ENCODE peak calls at places on chromosomes 1 and 21, in five cellular contexts. J is cardiac muscle cell, W is tibial nerve, N is lung, C is fibroblast of lung. O is an unnamed sample.

GRCh38 chr21:31713973-31714740 is 17.8 kb downstream of the SCAF4 start:
- DNase-seq in J (no peak), W (no peak), N (no peak), C (no peak), O (no peak)

GRCh38 chr1:62241357-62242131 is 46.9 kb downstream of the L1TD1 start:
- DNase-seq in J (no peak), W (no peak), N (peak), C (no peak), O (peak)

GRCh38 chr1:24074817-24075725 is 36.9 kb downstream of the MYOM3 start:
- DNase-seq in J (no peak), W (no peak), N (no peak), C (no peak), O (no peak)

GRCh38 chr1:202547215-202547614 is 163.0 kb downstream of the SYT2 start:
- DNase-seq in J (no peak), W (no peak), N (no peak), C (no peak), O (no peak)

GRCh38 chr1:111733183-111733995 is 5.8 kb downstream of the INKA2 start:
- DNase-seq in J (no peak), W (no peak), N (peak), C (peak), O (no peak)

GRCh38 chr1:86846166-86846647 is 67.7 kb downstream of the SELENOF start:
- DNase-seq in J (no peak), W (no peak), N (no peak), C (peak), O (no peak)

GRCh38 chr1:226035915-226036314 is 26.6 kb upstream of the H3-3A start:
- DNase-seq in J (no peak), W (no peak), N (no peak), C (no peak), O (no peak)

GRCh38 chr1:207034208-207034607 is 1.7 kb upstream of the C1orf116 start:
- DNase-seq in J (no peak), W (no peak), N (no peak), C (no peak), O (no peak)

GRCh38 chr1:47257224-47257623 is 25.2 kb upstream of the TAL1 start:
- DNase-seq in J (no peak), W (no peak), N (no peak), C (no peak), O (no peak)

GRCh38 chr1:53754484-53755312 is 15.7 kb upstream of the GLIS1 start:
- DNase-seq in J (peak), W (no peak), N (no peak), C (peak), O (peak)

GRCh38 chr1:36802018-36802417 is 232.3 kb downstream of the GRIK3 start:
- DNase-seq in J (no peak), W (no peak), N (no peak), C (no peak), O (no peak)

GRCh38 chr1:200206761-200207160 is 179.3 kb downstream of the NR5A2 start:
- DNase-seq in J (no peak), W (no peak), N (no peak), C (no peak), O (no peak)

GRCh38 chr1:185267278-185267677 is 49.8 kb downstream of the IVNS1ABP start:
- DNase-seq in J (no peak), W (no peak), N (no peak), C (no peak), O (no peak)

GRCh38 chr1:162905174-162905573 is 44.2 kb upstream of the CCDC190 start:
- DNase-seq in J (no peak), W (no peak), N (no peak), C (peak), O (no peak)

GRCh38 chr1:58572691-58573090 is 4.4 kb downstream of the TACSTD2 start:
- DNase-seq in J (no peak), W (no peak), N (peak), C (no peak), O (no peak)

GRCh38 chr1:54407957-54408700 is 1.9 kb upstream of the SSBP3 start:
- DNase-seq in J (no peak), W (no peak), N (no peak), C (peak), O (no peak)

GRCh38 chr1:94862718-94863117 is 42.6 kb downstream of the SLC44A3 start:
- DNase-seq in J (no peak), W (no peak), N (no peak), C (no peak), O (no peak)

GRCh38 chr21:26653431-26653830 is 80.3 kb upstream of the CYYR1 start:
- DNase-seq in J (no peak), W (no peak), N (no peak), C (peak), O (no peak)

GRCh38 chr1:6545276-6545934 is 8.9 kb downstream of the NOL9 start:
- DNase-seq in J (no peak), W (no peak), N (no peak), C (no peak), O (no peak)

GRCh38 chr1:177927021-177927596 is 42.7 kb downstream of the SEC16B start:
- DNase-seq in J (no peak), W (no peak), N (no peak), C (peak), O (no peak)

GRCh38 chr1:33320619-33321165 is at the start of gene A3GALT2:
- DNase-seq in J (no peak), W (no peak), N (no peak), C (no peak), O (no peak)

GRCh38 chr1:242212401-242212800 is 213.5 kb upstream of the MAP1LC3C start:
- DNase-seq in J (no peak), W (no peak), N (no peak), C (no peak), O (no peak)

GRCh38 chr1:158248771-158249170 is 5.5 kb upstream of the CD1A start:
- DNase-seq in J (no peak), W (no peak), N (no peak), C (no peak), O (no peak)

GRCh38 chr21:33185852-33186251 is 43.9 kb upstream of the IFNAR2 start:
- DNase-seq in J (no peak), W (no peak), N (no peak), C (no peak), O (no peak)

GRCh38 chr1:58779837-58780585 is 3.8 kb downstream of the JUN start:
- DNase-seq in J (peak), W (no peak), N (peak), C (peak), O (peak)

GRCh38 chr1:245263701-245264100 is 108.9 kb downstream of the KIF26B start:
- DNase-seq in J (no peak), W (no peak), N (no peak), C (no peak), O (no peak)

GRCh38 chr1:36761073-36761472 is 273.2 kb downstream of the GRIK3 start:
- DNase-seq in J (no peak), W (no peak), N (no peak), C (no peak), O (no peak)

GRCh38 chr1:193104906-193105820 is at the start of gene GLRX2:
- DNase-seq in J (peak), W (peak), N (peak), C (peak), O (peak)

GRCh38 chr1:43880604-43881003 is 53.0 kb upstream of the ARTN start:
- DNase-seq in J (no peak), W (no peak), N (no peak), C (no peak), O (no peak)

GRCh38 chr1:224253721-224254120 is 70.7 kb downstream of the DEGS1 start:
- DNase-seq in J (no peak), W (no peak), N (no peak), C (no peak), O (no peak)

GRCh38 chr1:201739492-201740085 is 89.4 kb upstream of the IPO9 start:
- DNase-seq in J (peak), W (no peak), N (peak), C (peak), O (peak)

GRCh38 chr1:25543425-25544242 is at the start of gene LDLRAP1:
- DNase-seq in J (peak), W (peak), N (peak), C (peak), O (peak)

GRCh38 chr1:36740446-36740845 is 257.7 kb upstream of the CSF3R start:
- DNase-seq in J (no peak), W (no peak), N (no peak), C (no peak), O (no peak)

GRCh38 chr1:31216016-31216415 is 23.7 kb downstream of the NKAIN1 start:
- DNase-seq in J (peak), W (no peak), N (peak), C (peak), O (peak)

GRCh38 chr1:28173151-28173979 is 3.1 kb downstream of the PTAFR start:
- DNase-seq in J (peak), W (no peak), N (no peak), C (peak), O (no peak)

GRCh38 chr1:28176492-28177470 is at the start of gene PTAFR:
- DNase-seq in J (no peak), W (no peak), N (peak), C (no peak), O (no peak)

GRCh38 chr1:28172690-28173150 is 3.8 kb downstream of the PTAFR start:
- DNase-seq in J (peak), W (no peak), N (no peak), C (peak), O (no peak)

GRCh38 chr1:28171246-28171645 is 5.2 kb downstream of the PTAFR start:
- DNase-seq in J (no peak), W (no peak), N (no peak), C (no peak), O (no peak)

GRCh38 chr1:28173980-28174297 is 2.6 kb downstream of the PTAFR start:
- DNase-seq in J (no peak), W (no peak), N (no peak), C (no peak), O (no peak)
- H3K4me3 ChIP-seq in J (no peak), W (no peak), N (no peak), C (no peak), O (no peak)

DNA sequence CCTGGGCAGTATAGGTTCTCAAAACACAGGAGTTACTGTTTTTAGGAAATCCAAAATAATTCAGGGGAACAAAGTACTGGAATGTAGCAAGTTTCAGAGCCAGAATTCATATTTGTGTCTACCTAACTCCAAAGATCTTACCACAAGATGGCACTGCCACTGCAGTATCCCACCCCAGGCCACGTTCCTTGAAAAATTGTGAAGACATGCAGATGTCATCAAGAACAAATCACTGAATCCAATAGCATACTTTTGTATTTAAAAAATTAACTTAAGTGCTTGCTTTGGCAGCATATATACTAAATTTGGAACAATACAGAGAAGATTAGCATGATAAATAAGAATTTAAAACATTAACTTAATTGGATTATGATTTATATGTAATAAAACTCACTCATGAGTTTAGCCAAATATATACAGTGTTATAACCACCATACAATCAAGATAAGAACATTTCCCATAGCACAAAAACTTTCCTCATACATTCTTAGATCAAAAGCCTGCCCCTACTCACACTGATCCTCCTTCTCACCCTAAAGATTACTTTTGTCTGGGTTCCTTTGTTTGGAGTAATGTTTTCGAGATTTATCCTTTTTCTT is 209.9 kb downstream of the FAF1 start:
- DNase-seq in J (peak), W (no peak), N (no peak), C (peak), O (no peak)
- TF ChIP-seq CTCF in J (peak), W (no peak), N (no peak), C (peak), O (no peak)

GRCh38 chr1:230869499-230869898 is 1.2 kb upstream of the C1orf198 start:
- DNase-seq in J (no peak), W (no peak), N (no peak), C (peak), O (no peak)
- H3K27ac ChIP-seq in J (peak), W (peak), N (peak), C (peak), O (peak)

DNA sequence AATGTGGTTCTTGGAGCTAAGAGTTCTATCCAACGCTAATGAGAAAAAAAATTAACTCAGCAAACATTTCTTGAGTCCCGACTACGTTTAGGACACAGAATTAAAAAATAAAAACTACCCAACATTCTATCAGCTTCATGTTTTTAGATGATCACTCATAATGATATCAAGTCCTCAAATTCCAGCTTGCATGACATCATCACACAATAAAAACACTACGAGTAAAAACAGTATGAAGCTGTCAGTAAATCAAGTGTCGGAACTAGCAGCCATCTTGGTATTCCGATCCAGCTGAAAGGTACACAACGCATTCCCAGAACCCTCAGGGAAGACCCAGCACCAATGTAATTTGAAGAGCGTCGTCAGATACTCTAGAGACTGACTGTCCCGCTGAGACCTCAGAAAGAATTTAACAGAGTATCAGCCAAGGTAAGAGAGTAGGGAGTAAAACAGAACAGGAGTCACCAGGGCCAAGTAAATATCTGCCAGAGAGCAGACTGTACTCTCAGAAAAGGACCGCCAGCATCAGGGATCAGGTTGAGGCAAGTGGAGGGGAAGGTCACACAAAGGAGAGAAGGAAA is 57.0 kb downstream of the NRIP1 start:
- DNase-seq in J (no peak), W (no peak), N (no peak), C (no peak), O (no peak)
- H3K4me3 ChIP-seq in J (no peak), W (no peak), N (no peak), C (no peak), O (no peak)

GRCh38 chr21:20802631-20803260 is 195.5 kb upstream of the NCAM2 start:
- DNase-seq in J (no peak), W (no peak), N (no peak), C (no peak), O (no peak)

DNA sequence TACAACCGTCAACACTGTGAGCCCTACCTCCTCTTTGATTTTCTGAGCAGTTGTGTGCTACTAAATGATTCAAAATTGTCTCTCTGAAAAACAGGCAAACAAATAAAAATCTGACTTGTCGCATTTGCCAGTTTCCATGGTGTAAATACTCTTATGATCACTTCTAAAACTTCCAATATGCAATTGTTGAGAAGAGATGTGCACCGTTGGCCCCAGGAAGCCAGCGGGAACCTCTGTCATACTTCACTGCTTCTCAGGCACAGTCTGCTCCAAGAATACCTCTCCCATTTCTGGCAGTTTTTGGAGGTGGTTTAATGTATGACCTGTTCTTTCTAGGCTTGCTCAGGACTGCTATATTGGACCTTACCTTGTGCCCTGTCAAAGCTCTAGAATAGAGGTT is 196.0 kb upstream of the NCAM2 start:
- DNase-seq in J (no peak), W (no peak), N (no peak), C (no peak), O (no peak)
- TF ChIP-seq CTCF in J (no peak), W (no peak), N (no peak), C (no peak), O (no peak)

DNA sequence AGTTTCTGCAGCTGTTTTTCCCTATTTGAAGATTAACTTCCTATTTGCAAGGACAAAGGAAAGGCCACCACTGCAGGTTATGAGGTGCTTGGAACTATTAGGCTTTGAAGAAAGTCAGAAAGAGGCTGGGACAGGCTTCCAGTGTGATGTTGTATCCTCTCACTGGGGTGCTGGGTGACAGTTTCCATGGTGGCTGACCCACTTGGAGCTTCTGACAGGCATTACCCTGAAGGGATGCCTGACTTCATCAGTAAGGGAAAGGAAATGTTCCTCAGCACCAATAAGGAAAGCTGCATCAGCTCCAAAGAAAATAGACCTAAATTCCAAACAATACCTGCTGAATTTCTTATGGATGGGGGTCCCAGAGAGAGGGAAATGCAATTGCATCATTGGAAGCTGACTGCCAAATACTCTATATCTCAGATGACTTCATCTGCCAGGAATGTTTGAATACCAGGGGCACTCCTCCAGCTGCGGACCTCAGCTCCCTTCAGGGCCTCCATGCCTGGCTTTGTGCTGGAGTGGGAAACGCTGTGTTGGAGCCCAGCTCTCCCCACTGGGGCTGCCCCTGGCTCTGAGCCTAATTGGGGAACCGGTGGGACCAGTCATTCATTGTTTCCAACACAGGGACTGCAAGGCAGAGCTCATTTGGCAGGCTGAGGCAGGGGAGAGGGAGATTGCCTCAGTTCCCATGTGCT is 76.6 kb downstream of the RGL1 start:
- DNase-seq in J (peak), W (no peak), N (peak), C (peak), O (peak)
- H3K27ac ChIP-seq in J (peak), W (peak), N (peak), C (no peak), O (no peak)

DNA sequence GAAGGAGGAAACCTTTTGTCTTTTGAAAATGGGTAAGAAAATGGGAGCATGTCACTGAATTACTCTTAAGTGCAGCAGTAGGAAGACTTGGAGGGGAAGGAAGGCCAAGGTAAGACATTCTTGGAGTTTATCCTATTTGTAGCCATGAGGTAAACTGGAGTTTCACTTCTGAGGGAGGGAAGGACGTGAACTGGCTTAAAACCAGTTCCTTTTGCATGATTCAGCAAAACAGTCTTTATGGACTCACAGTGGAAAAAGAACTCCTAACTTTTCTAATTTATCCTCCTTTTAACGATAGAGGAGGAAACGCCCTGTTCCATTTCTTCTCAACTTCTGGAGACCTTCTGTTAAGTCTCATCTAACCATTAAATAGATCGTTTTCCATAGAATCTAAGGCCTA is 2.5 kb downstream of the PRDX6 start:
- DNase-seq in J (no peak), W (no peak), N (no peak), C (peak), O (no peak)
- H3K4me3 ChIP-seq in J (no peak), W (no peak), N (no peak), C (no peak), O (no peak)

DNA sequence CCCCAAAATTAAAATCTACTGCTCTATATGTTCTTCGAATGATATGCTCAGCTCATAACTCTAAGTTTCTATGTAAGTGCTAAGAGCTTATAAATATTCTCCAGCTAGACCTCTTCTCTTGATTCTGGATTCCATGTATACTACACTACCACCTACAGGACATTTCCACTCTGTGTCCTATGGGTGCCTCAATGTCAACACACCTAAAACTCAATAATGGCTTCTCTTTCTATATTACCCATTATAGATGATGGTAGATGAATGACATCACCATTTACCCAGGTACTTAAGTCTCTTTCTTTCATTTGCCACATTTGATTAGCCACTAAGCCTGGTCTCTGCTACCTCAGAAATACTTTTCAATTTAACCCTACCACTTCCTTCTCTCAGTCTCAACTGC is 41.3 kb downstream of the TBX19 start:
- DNase-seq in J (peak), W (no peak), N (no peak), C (peak), O (no peak)
- TF ChIP-seq CTCF in J (peak), W (peak), N (no peak), C (peak), O (no peak)